ENCODE peak calls at places on chromosomes 4 and X, in seven cellular contexts. G is mammary epithelial cell, E is esophagus muscularis mucosa, U is tibial artery, O is colonic mucosa, T is upper lobe of right lung, J is testis. X is an unnamed sample.

GRCh38 chrX:38692961-38693360 is 108.3 kb upstream of the MID1IP1 start:
- DNase-seq in G (peak; percentile 38), E (no peak), U (no peak), O (no peak), T (no peak), J (no peak), X (no peak)

GRCh38 chr4:5827108-5828004 is 65.5 kb downstream of the CRMP1 start:
- DNase-seq in G (no peak), E (no peak), U (no peak), O (no peak), T (no peak), J (no peak), X (no peak)

GRCh38 chrX:48492293-48492910 is 16.4 kb upstream of the PORCN start:
- DNase-seq in G (no peak), E (no peak), U (no peak), O (no peak), T (no peak), J (no peak), X (no peak)

GRCh38 chr4:184952522-184952921 is 65.8 kb upstream of the HELT start:
- DNase-seq in G (no peak), E (peak; percentile 86), U (no peak), O (no peak), T (no peak), J (no peak), X (no peak)

GRCh38 chr4:40956726-40957255 is 207.0 kb downstream of the NSUN7 start:
- DNase-seq in G (no peak), E (peak; percentile 84), U (no peak), O (no peak), T (no peak), J (no peak), X (peak; percentile 8)

GRCh38 chrX:39935414-39936064 is 162.2 kb downstream of the BCOR start:
- DNase-seq in G (no peak), E (no peak), U (no peak), O (no peak), T (no peak), J (no peak), X (no peak)

GRCh38 chr4:78145622-78146021 is 88.5 kb downstream of the FRAS1 start:
- DNase-seq in G (no peak), E (no peak), U (no peak), O (no peak), T (no peak), J (no peak), X (no peak)

GRCh38 chrX:14051416-14051815 is 21.7 kb upstream of the GEMIN8 start:
- DNase-seq in G (no peak), E (no peak), U (no peak), O (no peak), T (no peak), J (no peak), X (no peak)

GRCh38 chrX:155967653-155968052 is 29.8 kb upstream of the IL9R start:
- DNase-seq in G (peak; percentile 4), E (peak; percentile 5), U (no peak), O (no peak), T (no peak), J (no peak), X (no peak)

DNA sequence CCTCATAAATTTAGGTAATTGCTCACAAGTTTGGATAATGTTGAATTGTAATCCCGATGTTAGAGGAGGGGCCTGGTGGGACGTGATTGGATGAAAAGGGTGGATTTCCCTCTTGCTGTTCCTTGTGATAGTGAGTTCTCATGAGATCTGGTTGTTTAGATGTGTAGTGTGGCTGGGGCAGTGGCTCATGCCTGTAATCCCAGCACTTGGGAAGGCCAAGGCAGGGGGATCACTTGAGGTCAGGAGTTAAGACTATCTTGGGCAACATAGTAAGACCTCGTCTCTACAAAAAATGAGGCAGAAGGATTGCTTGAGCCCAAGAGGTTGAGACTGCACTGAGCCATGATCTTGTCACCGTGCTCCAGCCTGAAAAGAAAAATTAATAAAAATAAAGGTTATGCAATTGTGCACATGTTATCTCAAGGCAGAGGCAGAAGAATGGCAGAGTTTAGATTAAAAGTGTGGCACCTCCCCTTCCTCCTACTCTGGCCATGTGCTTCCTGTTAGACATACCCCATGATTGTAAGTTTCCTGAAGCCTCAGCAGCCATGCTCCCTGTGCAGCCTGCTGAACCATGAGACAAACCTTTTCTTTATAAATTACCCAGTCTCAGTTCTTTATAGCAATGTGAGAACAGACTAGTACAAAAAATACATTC is 36.5 kb downstream of the ERVMER34-1 start:
- DNase-seq in G (no peak), E (no peak), U (no peak), O (no peak), T (no peak), J (no peak), X (no peak)
- H3K4me3 ChIP-seq in G (no peak overlapping the region), E (no peak overlapping the region), U (no peak overlapping the region), O (no peak overlapping the region), T (no peak overlapping the region), J (no peak overlapping the region), X (no peak overlapping the region)

DNA sequence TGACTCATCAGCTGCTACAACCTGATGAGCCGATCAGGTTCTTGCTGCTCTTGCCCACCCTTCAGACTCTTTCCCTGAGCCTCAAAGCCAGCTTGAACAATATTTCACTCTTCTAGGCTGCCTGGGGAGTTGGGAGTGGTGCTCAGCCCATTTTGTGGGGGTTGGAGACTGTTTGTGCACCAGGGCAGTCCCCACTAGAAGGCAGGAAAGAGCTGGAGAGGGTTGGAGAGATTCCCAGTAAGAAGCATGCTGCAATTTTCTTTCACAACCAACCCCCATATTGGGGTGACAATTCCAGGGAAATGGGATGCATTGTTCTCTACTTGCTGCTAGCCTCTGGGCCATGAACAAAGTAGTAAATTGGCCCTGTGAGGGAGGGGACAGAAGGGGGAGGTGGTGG is 44.1 kb downstream of the SLC16A2 start:
- DNase-seq in G (no peak), E (no peak), U (no peak), O (no peak), T (no peak), J (no peak), X (no peak)
- TF ChIP-seq CTCF in G (no peak), E (no peak), U (no peak), O (no peak), T (no peak), J (no peak), X (peak; percentile 36)

DNA sequence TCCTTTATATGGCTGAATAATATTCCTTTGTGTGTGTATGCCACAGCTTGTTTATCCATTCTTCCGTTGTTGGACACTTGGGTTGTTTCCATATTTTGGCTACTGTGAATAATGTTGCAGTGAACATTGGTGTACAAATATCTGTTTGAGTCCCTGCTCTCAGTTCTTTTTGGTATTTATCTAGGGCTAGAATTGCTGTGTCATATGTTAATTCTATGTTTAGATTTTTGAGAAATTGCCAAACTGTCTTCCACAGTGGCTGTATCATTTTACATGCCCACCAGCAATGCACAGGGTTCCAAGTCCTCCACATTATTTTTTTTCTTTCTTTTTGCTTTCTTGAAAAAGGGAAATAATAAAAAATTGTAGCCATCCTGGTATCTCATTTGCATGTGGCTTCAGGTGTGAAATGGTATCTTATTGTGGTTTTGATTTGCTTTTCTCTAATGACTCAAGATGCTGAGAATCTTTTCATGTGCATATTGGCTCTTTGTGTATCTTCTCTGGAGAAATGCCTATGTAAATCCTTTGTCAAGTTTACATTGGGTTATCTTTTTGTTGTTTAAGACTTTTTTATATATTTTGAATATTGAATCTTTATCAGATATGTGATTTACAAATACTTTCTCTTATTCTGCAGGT is 129.7 kb downstream of the RAPGEF2 start:
- DNase-seq in G (no peak), E (no peak), U (no peak), O (no peak), T (no peak), J (no peak), X (no peak)
- H3K27me3 ChIP-seq in G (no peaks in the 10 kb centered on the region), E (no peaks in the 10 kb centered on the region), U (no peaks in the 10 kb centered on the region), O (no peaks in the 10 kb centered on the region), T (no peaks in the 10 kb centered on the region), J (no peaks in the 10 kb centered on the region), X (no peaks in the 10 kb centered on the region)

GRCh38 chr4:706834-707598 is 1.4 kb downstream of the PCGF3 start:
- DNase-seq in G (no peak), E (no peak), U (no peak), O (no peak), T (no peak), J (no peak), X (no peak)
- H3K4me3 ChIP-seq in G (peak overlapping the region; percentile 98), E (peak overlapping the region; percentile 98), U (peak overlapping the region; percentile 99), O (peak overlapping the region; percentile 8), T (peak overlapping the region; percentile 42), J (no peak overlapping the region), X (peak overlapping the region; percentile 96)

GRCh38 chr4:139154134-139154421 is 22.9 kb downstream of the ELF2 start:
- DNase-seq in G (no peak), E (no peak), U (no peak), O (no peak), T (no peak), J (no peak), X (no peak)
- TF ChIP-seq CTCF in G (no peak), E (no peak), U (no peak), O (no peak), T (no peak), J (no peak), X (no peak)

GRCh38 chr4:129968778-129969177 is 872.8 kb downstream of the C4orf33 start:
- DNase-seq in G (no peak), E (no peak), U (no peak), O (no peak), T (no peak), J (no peak), X (no peak)

GRCh38 chr4:129968366-129968765 is 872.4 kb downstream of the C4orf33 start:
- DNase-seq in G (no peak), E (no peak), U (no peak), O (no peak), T (no peak), J (no peak), X (no peak)

GRCh38 chr4:129972257-129972656 is 876.3 kb downstream of the C4orf33 start:
- DNase-seq in G (no peak), E (no peak), U (no peak), O (no peak), T (no peak), J (no peak), X (no peak)

GRCh38 chr4:129966175-129966574 is 870.2 kb downstream of the C4orf33 start:
- DNase-seq in G (no peak), E (no peak), U (no peak), O (no peak), T (no peak), J (no peak), X (no peak)

DNA sequence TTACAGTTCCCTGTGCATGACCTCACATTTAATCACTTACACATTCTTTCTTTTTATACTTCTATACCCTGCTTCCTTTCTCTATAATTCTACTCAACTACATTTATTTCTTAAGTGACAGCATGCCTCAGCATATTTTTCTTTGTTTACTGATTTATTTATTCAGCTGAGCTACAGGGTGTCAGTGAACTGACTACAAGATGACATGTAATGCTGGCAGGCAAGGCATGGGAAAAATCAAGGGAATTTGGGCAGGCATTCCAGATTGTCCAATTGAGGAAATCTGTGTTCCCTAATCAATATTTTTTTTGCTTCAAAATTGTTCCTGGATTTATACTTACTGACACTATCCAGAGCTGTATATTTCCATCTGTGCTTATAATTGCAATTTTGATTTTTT is 875.5 kb downstream of the C4orf33 start:
- DNase-seq in G (no peak), E (no peak), U (no peak), O (no peak), T (no peak), J (no peak), X (no peak)
- H3K27me3 ChIP-seq in G (no peaks in the 10 kb centered on the region), E (no peaks in the 10 kb centered on the region), U (no peaks in the 10 kb centered on the region), O (no peaks in the 10 kb centered on the region), T (no peaks in the 10 kb centered on the region), J (no peaks in the 10 kb centered on the region), X (no peaks in the 10 kb centered on the region)

GRCh38 chr4:161791796-161792556 is 371.8 kb downstream of the FSTL5 start:
- DNase-seq in G (no peak), E (no peak), U (no peak), O (no peak), T (peak; percentile 47), J (no peak), X (no peak)
- H3K4me3 ChIP-seq in G (no peak overlapping the region), E (no peak overlapping the region), U (no peak overlapping the region), O (no peak overlapping the region), T (no peak overlapping the region), J (no peak overlapping the region), X (no peak overlapping the region)

X was measured in BJ.